ENCODE peak calls at places on chromosomes 1 and 21, in seven cellular contexts. F is RWPE1; W is coronary artery; X is left lung; O is CD8-positive, alpha-beta memory T cell; N is right atrium auricular region; Y is CD8-positive, alpha-beta T cell. K is an unnamed sample.

GRCh38 chr1:220544901-220545303 is 17.0 kb downstream of the MARK1 start:
- DNase-seq in N (no peak), O (no peak), W (no peak), Y (no peak), X (no peak), F (peak), K (peak)

GRCh38 chr1:167057297-167057688 is 32.9 kb downstream of the GPA33 start:
- DNase-seq in F (peak), X (no peak), Y (no peak), O (no peak), N (no peak), W (no peak), K (peak)

GRCh38 chr21:27772816-27773215 is 805.9 kb upstream of the ADAMTS5 start:
- DNase-seq in O (no peak), F (no peak), W (no peak), X (no peak), Y (no peak), N (no peak), K (no peak)

GRCh38 chr1:233238884-233239432 is 56.6 kb downstream of the PCNX2 start:
- DNase-seq in X (no peak), Y (no peak), N (no peak), O (no peak), F (no peak), W (no peak), K (peak)

GRCh38 chr1:59202455-59202854 is 94.4 kb upstream of the FGGY start:
- DNase-seq in O (no peak), Y (no peak), X (no peak), F (no peak), W (no peak), N (no peak), K (no peak)

GRCh38 chr1:42806593-42806992 is 10.3 kb upstream of the ERMAP start:
- DNase-seq in W (no peak), O (no peak), F (no peak), N (no peak), Y (no peak), X (no peak), K (no peak)

GRCh38 chr1:165356876-165357275 is 361 bp upstream of the LMX1A start:
- DNase-seq in Y (no peak), X (no peak), O (no peak), W (no peak), F (no peak), N (no peak), K (no peak)

GRCh38 chr1:85317580-85317979 is 41.1 kb upstream of the BCL10 start:
- DNase-seq in X (no peak), F (no peak), Y (no peak), N (no peak), O (no peak), W (no peak), K (no peak)

GRCh38 chr1:116528329-116529083 is 42.3 kb downstream of the CD58 start:
- DNase-seq in O (no peak), Y (no peak), X (no peak), N (no peak), W (no peak), F (no peak), K (no peak)

GRCh38 chr1:193884848-193885558 is 698.6 kb upstream of the B3GALT2 start:
- DNase-seq in O (no peak), F (no peak), Y (no peak), W (no peak), X (no peak), N (no peak), K (no peak)

GRCh38 chr1:41521766-41522165 is 37.3 kb upstream of the EDN2 start:
- DNase-seq in O (no peak), W (no peak), N (no peak), X (no peak), F (no peak), Y (no peak), K (no peak)

GRCh38 chr1:231233735-231234417 is 7.1 kb upstream of the GNPAT start:
- DNase-seq in X (no peak), Y (no peak), N (no peak), W (no peak), O (no peak), F (no peak), K (peak)

GRCh38 chr1:212498243-212498642 is 65.5 kb downstream of the NENF start:
- DNase-seq in F (peak), Y (no peak), N (no peak), O (no peak), X (peak), W (no peak), K (peak)

GRCh38 chr21:27818847-27819246 is 852.0 kb upstream of the ADAMTS5 start:
- DNase-seq in N (no peak), O (no peak), X (no peak), W (no peak), Y (no peak), F (no peak), K (peak)

GRCh38 chr1:227899141-227899819 is 48.5 kb downstream of the WNT9A start:
- DNase-seq in F (no peak), W (peak), Y (peak), O (no peak), N (no peak), X (peak), K (no peak)

GRCh38 chr1:67019600-67020136 is 34.3 kb downstream of the SLC35D1 start:
- DNase-seq in Y (no peak), O (no peak), X (no peak), F (no peak), W (no peak), N (no peak), K (no peak)

GRCh38 chr21:26591543-26591942 is 18.5 kb upstream of the CYYR1 start:
- DNase-seq in N (no peak), X (no peak), Y (no peak), F (no peak), W (no peak), O (no peak), K (no peak)

GRCh38 chr1:40625076-40625475 is 40.4 kb downstream of the RIMS3 start:
- DNase-seq in Y (peak), F (no peak), W (no peak), N (no peak), O (no peak), X (no peak), K (peak)

GRCh38 chr1:41872074-41872473 is 46.6 kb downstream of the HIVEP3 start:
- DNase-seq in Y (no peak), N (no peak), F (no peak), O (no peak), W (no peak), X (no peak), K (no peak)

GRCh38 chr1:213989071-213989739 is 1.4 kb downstream of the PROX1 start:
- DNase-seq in F (no peak), N (no peak), W (no peak), O (no peak), X (no peak), Y (no peak), K (peak)

GRCh38 chr1:55695151-55695550 is 480.0 kb upstream of the USP24 start:
- DNase-seq in Y (no peak), N (no peak), X (no peak), W (no peak), O (no peak), F (no peak), K (no peak)
- H3K27ac ChIP-seq in Y (no peak), N (no peak), X (no peak), W (no peak), O (no peak), F (no peak), K (peak)

GRCh38 chr1:223700942-223701637 is 11.2 kb upstream of the CAPN2 start:
- DNase-seq in W (peak), F (peak), X (peak), Y (no peak), O (no peak), N (no peak), K (peak)

GRCh38 chr1:223700388-223700918 is 11.9 kb upstream of the CAPN2 start:
- DNase-seq in W (no peak), Y (no peak), F (peak), O (no peak), X (no peak), N (no peak), K (no peak)

GRCh38 chr1:223703668-223704013 is 8.7 kb upstream of the CAPN2 start:
- DNase-seq in X (no peak), F (no peak), Y (no peak), O (no peak), W (no peak), N (no peak), K (no peak)

GRCh38 chr1:223704921-223705878 is 7.1 kb upstream of the CAPN2 start:
- DNase-seq in Y (no peak), X (no peak), N (no peak), F (no peak), O (no peak), W (no peak), K (no peak)

DNA sequence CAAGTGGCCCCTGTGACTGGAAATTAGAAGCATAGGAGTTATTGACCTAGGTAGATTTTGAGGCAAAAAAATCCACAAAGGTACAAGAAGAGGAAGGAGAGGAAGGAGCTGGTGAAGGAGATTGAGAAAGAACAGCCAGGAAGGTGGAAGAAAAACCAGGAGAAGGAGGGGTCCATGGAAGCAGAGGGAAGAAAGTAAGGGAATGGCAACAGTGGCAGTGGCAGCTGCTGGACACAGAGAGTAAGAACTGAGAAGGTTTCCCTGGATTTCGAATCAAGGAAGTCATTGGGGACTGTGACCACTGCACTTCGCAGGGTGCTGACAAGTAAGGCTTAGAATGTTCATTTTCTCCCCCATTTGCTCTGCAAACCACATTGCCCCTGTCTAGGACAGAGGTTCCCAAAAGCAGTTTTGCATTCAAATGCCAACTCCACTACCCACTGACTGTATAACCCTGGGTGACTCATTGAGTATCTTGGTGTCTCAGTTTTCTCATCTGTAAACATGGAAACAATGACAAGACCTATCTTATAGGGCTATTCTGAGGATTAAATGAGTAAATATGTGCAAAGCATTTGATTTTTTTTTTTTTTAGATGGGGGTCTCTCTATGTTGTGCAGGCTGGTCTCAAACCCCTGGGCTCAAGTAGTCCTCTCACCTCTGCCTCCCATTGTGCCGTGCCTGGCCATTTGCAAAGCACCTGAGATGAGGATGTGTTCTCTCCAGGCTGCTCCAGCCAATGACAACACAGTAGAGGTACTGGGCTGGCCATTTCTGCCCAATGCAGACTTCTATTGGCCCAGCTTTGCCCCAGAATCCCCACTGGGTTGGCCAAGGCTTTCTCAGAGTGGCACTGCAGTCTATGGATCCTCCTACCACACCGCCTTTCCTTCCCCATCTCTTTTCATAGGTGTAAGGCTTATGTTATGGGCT is 9.3 kb upstream of the CAPN2 start:
- DNase-seq in Y (no peak), X (no peak), N (no peak), O (no peak), W (no peak), F (no peak), K (no peak)
- H3K27ac ChIP-seq in Y (no peak), X (no peak), N (no peak), O (no peak), W (peak), F (no peak), K (peak)

DNA sequence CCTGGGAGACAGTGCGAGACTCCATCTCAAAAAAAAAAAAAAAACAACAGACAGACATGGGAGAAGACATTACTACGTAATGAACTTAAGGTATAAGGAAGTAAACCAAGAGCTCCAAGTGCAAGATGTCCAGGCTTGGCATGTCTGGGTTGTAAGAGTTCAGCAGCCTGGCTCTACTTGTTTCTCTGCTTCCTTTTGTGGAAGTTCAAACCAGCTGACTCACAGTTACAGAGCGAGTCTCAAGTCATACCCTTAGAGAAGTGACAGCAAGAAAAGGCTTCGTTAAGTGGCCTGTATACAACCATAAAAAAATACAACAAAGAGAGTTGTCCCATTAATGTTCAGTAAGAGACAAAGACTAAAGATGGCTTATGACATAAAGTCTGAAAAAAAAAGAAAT is 1.3 kb downstream of the RIT1 start:
- DNase-seq in X (peak), Y (no peak), O (no peak), W (no peak), F (no peak), N (no peak), K (peak)
- H3K27ac ChIP-seq in X (peak), Y (no peak), O (peak), W (peak), F (no peak), N (peak), K (peak)

GRCh38 chr1:219155140-219155539 is 18.5 kb upstream of the LYPLAL1 start:
- DNase-seq in Y (no peak), X (no peak), O (no peak), N (no peak), W (no peak), F (no peak), K (no peak)
- H3K27ac ChIP-seq in Y (no peak), X (no peak), O (no peak), N (no peak), W (no peak), F (no peak), K (no peak)

DNA sequence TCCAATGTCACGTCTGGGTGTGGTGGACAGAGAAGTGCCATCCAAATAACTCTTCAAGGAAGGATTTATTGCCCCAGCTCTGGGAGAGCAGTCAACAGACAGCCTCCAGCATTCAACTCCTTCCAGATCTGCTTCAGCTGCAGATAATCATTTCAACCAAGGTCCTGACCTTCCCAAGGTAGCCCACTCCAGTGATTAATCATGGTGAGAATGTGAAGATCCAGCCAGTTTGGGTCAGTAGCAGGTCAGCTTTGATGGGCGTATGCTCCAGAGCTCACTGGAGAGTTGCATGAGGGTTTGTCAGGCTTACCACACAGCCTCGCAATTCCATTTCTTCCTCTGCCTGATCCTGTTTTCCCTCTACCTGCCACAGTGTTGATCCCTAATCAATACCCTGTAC is 214.5 kb upstream of the ZRANB2 start:
- DNase-seq in Y (no peak), O (no peak), N (no peak), X (no peak), F (no peak), W (no peak), K (no peak)
- H3K27ac ChIP-seq in Y (no peak), O (no peak), N (no peak), X (no peak), F (no peak), W (no peak), K (no peak)

DNA sequence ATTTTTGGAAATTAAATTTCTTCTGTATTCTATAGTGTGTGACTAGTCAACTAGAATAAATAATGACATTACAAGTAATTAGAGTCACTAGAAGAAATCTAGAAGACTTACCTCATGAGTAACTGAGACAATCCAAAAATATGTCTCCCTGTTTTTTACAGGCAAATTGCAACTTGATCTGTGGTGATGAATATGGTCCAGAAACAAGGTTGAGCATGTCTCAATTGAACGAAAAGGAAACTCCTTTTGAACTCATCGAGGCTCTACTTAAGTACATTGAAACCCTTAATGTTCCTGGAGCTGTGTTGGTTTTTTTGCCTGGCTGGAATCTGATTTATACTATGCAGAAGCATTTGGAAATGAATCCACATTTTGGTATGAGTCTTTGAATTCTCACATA is 36.7 kb downstream of the DHX9 start:
- DNase-seq in N (no peak), F (no peak), X (no peak), O (no peak), W (no peak), Y (no peak), K (no peak)
- H3K27ac ChIP-seq in N (no peak), F (no peak), X (no peak), O (no peak), W (no peak), Y (no peak), K (no peak)

DNA sequence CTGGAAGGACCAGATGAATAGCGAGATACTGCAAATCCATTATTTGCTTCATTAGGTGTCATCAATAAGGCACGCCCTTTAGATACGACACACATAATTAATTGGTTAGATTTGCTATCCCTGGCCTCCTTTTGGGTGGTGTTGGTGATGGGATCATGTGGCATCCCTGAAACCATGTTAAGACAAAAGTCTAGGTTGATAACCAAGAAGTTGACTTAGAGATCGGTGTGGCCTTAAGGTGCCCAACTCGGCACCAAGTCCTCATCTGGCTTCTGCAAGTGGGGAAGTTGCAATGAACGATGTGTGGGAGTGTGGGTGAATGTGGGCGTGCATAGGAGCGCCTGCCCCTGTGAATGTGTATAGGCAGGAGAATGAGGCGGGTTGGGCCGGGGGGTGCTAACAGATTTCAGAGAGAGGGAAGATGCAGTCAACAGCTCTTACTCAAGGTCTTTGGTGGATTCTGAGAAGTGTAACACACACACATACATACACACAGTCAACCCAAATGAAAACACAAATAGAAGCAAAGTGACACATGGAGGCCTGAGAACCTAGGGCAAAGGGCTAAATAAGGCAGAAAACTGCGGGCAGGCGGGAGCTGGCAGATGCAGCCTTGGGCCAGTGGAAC is 415.7 kb upstream of the ESRRG start:
- DNase-seq in W (no peak), Y (no peak), N (no peak), F (no peak), O (no peak), X (no peak), K (no peak)
- H3K27ac ChIP-seq in W (no peak), Y (no peak), N (no peak), F (no peak), O (no peak), X (no peak), K (no peak)

GRCh38 chr1:39394598-39394997 is 96.8 kb upstream of the BMP8A start:
- DNase-seq in X (no peak), W (no peak), Y (peak), O (no peak), N (no peak), F (peak), K (peak)
- H3K27ac ChIP-seq in X (peak), W (peak), Y (no peak), O (no peak), N (peak), F (peak), K (peak)

K was measured in hepatocyte.